ENCODE peak calls at places on chromosomes 16 and 17, in four cellular contexts. X, Q, S and Y are unnamed samples.

GRCh38 chr17:11935734-11936406 is 61.4 kb downstream of the ZNF18 start:
- DNase-seq in X (no peak), S (peak), Q (peak), Y (no peak)

GRCh38 chr16:57720142-57720575 is 15.4 kb upstream of the KATNB1 start:
- DNase-seq in S (no peak), Q (peak), X (no peak), Y (no peak)

GRCh38 chr16:55044366-55044975 is 113.8 kb downstream of the IRX5 start:
- DNase-seq in X (no peak), Q (peak), S (no peak), Y (no peak)

GRCh38 chr16:58198739-58199411 is 969 bp upstream of the CSNK2A2 start:
- DNase-seq in Q (peak), X (no peak), S (no peak), Y (no peak)

GRCh38 chr16:81493755-81494433 is 49.3 kb downstream of the CMIP start:
- DNase-seq in Q (peak), X (no peak), S (no peak), Y (no peak)

GRCh38 chr16:87123356-87124001 is 193.7 kb downstream of the C16orf95 start:
- DNase-seq in X (no peak), Q (no peak), S (no peak), Y (no peak)

GRCh38 chr16:14242769-14243168 is 171.7 kb downstream of the MRTFB start:
- DNase-seq in Q (no peak), X (no peak), S (no peak), Y (no peak)

GRCh38 chr16:23833504-23833903 is 2.3 kb upstream of the PRKCB start:
- DNase-seq in Q (no peak), X (no peak), S (no peak), Y (no peak)

GRCh38 chr16:2528161-2529060 is 2.8 kb downstream of the CEMP1 start:
- DNase-seq in Q (no peak), S (no peak), X (no peak), Y (no peak)

GRCh38 chr17:19706791-19707727 is 9.3 kb downstream of the SLC47A2 start:
- DNase-seq in Q (peak), S (no peak), X (no peak), Y (no peak)

GRCh38 chr17:33234930-33235685 is 58.0 kb downstream of the ASIC2 start:
- DNase-seq in Q (no peak), S (peak), X (no peak), Y (no peak)